ENCODE peak calls at places on chromosomes 2 and 18, in nine cellular contexts. One of them, this sample, is unnamed. For H3K9me3, the result is how much of the 10 kb centered on the place peaks cover.

GRCh38 chr2:71831208-71831577 is 316.5 kb downstream of the CYP26B1 start:
- DNase-seq in ovary: no peak
- DNase-seq in body of pancreas: no peak
- DNase-seq in IMR-90: peak
- DNase-seq in heart right ventricle: peak
- DNase-seq in transverse colon: no peak
- DNase-seq in neuronal stem cell: no peak
- DNase-seq in cardiac muscle cell: peak
- DNase-seq in CD8-positive, alpha-beta T cell: no peak
- DNase-seq in this sample: peak

GRCh38 chr18:27996792-27997191 is 180.1 kb downstream of the CDH2 start:
- DNase-seq in transverse colon: no peak
- DNase-seq in ovary: no peak
- DNase-seq in body of pancreas: no peak
- DNase-seq in cardiac muscle cell: peak
- DNase-seq in heart right ventricle: no peak
- DNase-seq in neuronal stem cell: no peak
- DNase-seq in IMR-90: peak
- DNase-seq in CD8-positive, alpha-beta T cell: no peak
- DNase-seq in this sample: no peak

GRCh38 chr2:205703471-205703870 is 21.2 kb downstream of the NRP2 start:
- DNase-seq in IMR-90: no peak
- DNase-seq in neuronal stem cell: no peak
- DNase-seq in heart right ventricle: no peak
- DNase-seq in ovary: no peak
- DNase-seq in body of pancreas: no peak
- DNase-seq in CD8-positive, alpha-beta T cell: no peak
- DNase-seq in transverse colon: no peak
- DNase-seq in cardiac muscle cell: no peak
- DNase-seq in this sample: no peak

GRCh38 chr2:239046822-239047221 is 198.9 kb downstream of the TWIST2 start:
- DNase-seq in ovary: peak
- DNase-seq in body of pancreas: no peak
- DNase-seq in CD8-positive, alpha-beta T cell: no peak
- DNase-seq in transverse colon: no peak
- DNase-seq in cardiac muscle cell: no peak
- DNase-seq in neuronal stem cell: no peak
- DNase-seq in heart right ventricle: no peak
- DNase-seq in IMR-90: no peak
- DNase-seq in this sample: peak

GRCh38 chr18:44458777-44459176 is 221.9 kb upstream of the SETBP1 start:
- DNase-seq in neuronal stem cell: no peak
- DNase-seq in CD8-positive, alpha-beta T cell: no peak
- DNase-seq in heart right ventricle: no peak
- DNase-seq in cardiac muscle cell: peak
- DNase-seq in transverse colon: no peak
- DNase-seq in body of pancreas: no peak
- DNase-seq in ovary: no peak
- DNase-seq in IMR-90: peak
- DNase-seq in this sample: no peak

GRCh38 chr2:206984206-206984605 is 44.9 kb downstream of the CPO start:
- DNase-seq in neuronal stem cell: no peak
- DNase-seq in transverse colon: no peak
- DNase-seq in cardiac muscle cell: no peak
- DNase-seq in heart right ventricle: no peak
- DNase-seq in ovary: no peak
- DNase-seq in IMR-90: peak
- DNase-seq in body of pancreas: no peak
- DNase-seq in CD8-positive, alpha-beta T cell: no peak
- DNase-seq in this sample: no peak

GRCh38 chr18:48963555-48964480 is 13.1 kb upstream of the SMAD7 start:
- DNase-seq in ovary: no peak
- DNase-seq in body of pancreas: no peak
- DNase-seq in cardiac muscle cell: no peak
- DNase-seq in IMR-90: no peak
- DNase-seq in CD8-positive, alpha-beta T cell: no peak
- DNase-seq in heart right ventricle: no peak
- DNase-seq in transverse colon: no peak
- DNase-seq in neuronal stem cell: no peak
- DNase-seq in this sample: no peak

GRCh38 chr18:23529597-23529996 is 26.3 kb downstream of the RMC1 start:
- DNase-seq in neuronal stem cell: no peak
- DNase-seq in heart right ventricle: no peak
- DNase-seq in cardiac muscle cell: no peak
- DNase-seq in ovary: no peak
- DNase-seq in IMR-90: peak
- DNase-seq in transverse colon: no peak
- DNase-seq in body of pancreas: no peak
- DNase-seq in CD8-positive, alpha-beta T cell: no peak
- DNase-seq in this sample: no peak

GRCh38 chr2:175853110-175853509 is 149.0 kb downstream of the LNPK start:
- DNase-seq in cardiac muscle cell: no peak
- DNase-seq in body of pancreas: no peak
- DNase-seq in ovary: no peak
- DNase-seq in transverse colon: no peak
- DNase-seq in neuronal stem cell: no peak
- DNase-seq in IMR-90: no peak
- DNase-seq in heart right ventricle: no peak
- DNase-seq in CD8-positive, alpha-beta T cell: no peak
- DNase-seq in this sample: no peak

GRCh38 chr18:76459312-76459686 is 35.7 kb downstream of the ZNF516 start:
- DNase-seq in cardiac muscle cell: no peak
- DNase-seq in heart right ventricle: no peak
- DNase-seq in CD8-positive, alpha-beta T cell: no peak
- DNase-seq in body of pancreas: no peak
- DNase-seq in transverse colon: no peak
- DNase-seq in ovary: no peak
- DNase-seq in neuronal stem cell: no peak
- DNase-seq in IMR-90: no peak
- DNase-seq in this sample: no peak

GRCh38 chr2:38125830-38126229 is 49.9 kb upstream of the CYP1B1 start:
- DNase-seq in body of pancreas: no peak
- DNase-seq in cardiac muscle cell: no peak
- DNase-seq in neuronal stem cell: no peak
- DNase-seq in CD8-positive, alpha-beta T cell: no peak
- DNase-seq in IMR-90: no peak
- DNase-seq in ovary: no peak
- DNase-seq in heart right ventricle: no peak
- DNase-seq in transverse colon: no peak
- DNase-seq in this sample: no peak

GRCh38 chr2:29224693-29225551 is 109.7 kb downstream of the CLIP4 start:
- DNase-seq in heart right ventricle: no peak
- DNase-seq in neuronal stem cell: no peak
- DNase-seq in cardiac muscle cell: no peak
- DNase-seq in body of pancreas: no peak
- DNase-seq in ovary: peak
- DNase-seq in transverse colon: no peak
- DNase-seq in CD8-positive, alpha-beta T cell: no peak
- DNase-seq in IMR-90: no peak
- DNase-seq in this sample: no peak

GRCh38 chr2:13546131-13546530 is 829.4 kb downstream of the TRIB2 start:
- DNase-seq in IMR-90: no peak
- DNase-seq in CD8-positive, alpha-beta T cell: no peak
- DNase-seq in body of pancreas: no peak
- DNase-seq in heart right ventricle: no peak
- DNase-seq in cardiac muscle cell: no peak
- DNase-seq in transverse colon: no peak
- DNase-seq in ovary: no peak
- DNase-seq in neuronal stem cell: no peak
- DNase-seq in this sample: no peak
- H3K9me3 ChIP-seq in IMR-90: under half
- H3K9me3 ChIP-seq in CD8-positive, alpha-beta T cell: under half
- H3K9me3 ChIP-seq in body of pancreas: under half
- H3K9me3 ChIP-seq in heart right ventricle: under half
- H3K9me3 ChIP-seq in cardiac muscle cell: under half
- H3K9me3 ChIP-seq in transverse colon: under half
- H3K9me3 ChIP-seq in ovary: under half
- H3K9me3 ChIP-seq in neuronal stem cell: under half
- H3K9me3 ChIP-seq in this sample: under half

GRCh38 chr2:170925923-170926322 is 3.1 kb upstream of the GORASP2 start:
- DNase-seq in IMR-90: no peak
- DNase-seq in transverse colon: no peak
- DNase-seq in body of pancreas: no peak
- DNase-seq in CD8-positive, alpha-beta T cell: no peak
- DNase-seq in ovary: no peak
- DNase-seq in cardiac muscle cell: no peak
- DNase-seq in heart right ventricle: no peak
- DNase-seq in neuronal stem cell: no peak
- DNase-seq in this sample: no peak
- H3K9me3 ChIP-seq in IMR-90: under half
- H3K9me3 ChIP-seq in transverse colon: under half
- H3K9me3 ChIP-seq in body of pancreas: under half
- H3K9me3 ChIP-seq in CD8-positive, alpha-beta T cell: under half
- H3K9me3 ChIP-seq in ovary: under half
- H3K9me3 ChIP-seq in cardiac muscle cell: under half
- H3K9me3 ChIP-seq in heart right ventricle: under half
- H3K9me3 ChIP-seq in neuronal stem cell: under half
- H3K9me3 ChIP-seq in this sample: under half

GRCh38 chr18:71028285-71028762 is 739.5 kb downstream of the SOCS6 start:
- DNase-seq in body of pancreas: no peak
- DNase-seq in cardiac muscle cell: peak
- DNase-seq in transverse colon: no peak
- DNase-seq in CD8-positive, alpha-beta T cell: no peak
- DNase-seq in IMR-90: no peak
- DNase-seq in heart right ventricle: no peak
- DNase-seq in neuronal stem cell: no peak
- DNase-seq in ovary: no peak
- DNase-seq in this sample: no peak

GRCh38 chr18:71018816-71019215 is 730.0 kb downstream of the SOCS6 start:
- DNase-seq in cardiac muscle cell: no peak
- DNase-seq in CD8-positive, alpha-beta T cell: no peak
- DNase-seq in transverse colon: no peak
- DNase-seq in ovary: no peak
- DNase-seq in heart right ventricle: no peak
- DNase-seq in neuronal stem cell: no peak
- DNase-seq in IMR-90: no peak
- DNase-seq in body of pancreas: no peak
- DNase-seq in this sample: no peak

GRCh38 chr18:71027531-71027930 is 738.7 kb downstream of the SOCS6 start:
- DNase-seq in cardiac muscle cell: no peak
- DNase-seq in transverse colon: no peak
- DNase-seq in body of pancreas: no peak
- DNase-seq in heart right ventricle: no peak
- DNase-seq in IMR-90: no peak
- DNase-seq in ovary: no peak
- DNase-seq in CD8-positive, alpha-beta T cell: no peak
- DNase-seq in neuronal stem cell: no peak
- DNase-seq in this sample: no peak

GRCh38 chr18:71020342-71021096 is 731.7 kb downstream of the SOCS6 start:
- DNase-seq in cardiac muscle cell: peak
- DNase-seq in transverse colon: no peak
- DNase-seq in neuronal stem cell: no peak
- DNase-seq in body of pancreas: no peak
- DNase-seq in ovary: no peak
- DNase-seq in IMR-90: peak
- DNase-seq in heart right ventricle: no peak
- DNase-seq in CD8-positive, alpha-beta T cell: no peak
- DNase-seq in this sample: no peak

GRCh38 chr18:71022389-71022788 is 733.5 kb downstream of the SOCS6 start:
- DNase-seq in neuronal stem cell: no peak
- DNase-seq in IMR-90: no peak
- DNase-seq in body of pancreas: no peak
- DNase-seq in cardiac muscle cell: no peak
- DNase-seq in ovary: no peak
- DNase-seq in heart right ventricle: no peak
- DNase-seq in CD8-positive, alpha-beta T cell: no peak
- DNase-seq in transverse colon: no peak
- DNase-seq in this sample: no peak
- H3K9me3 ChIP-seq in neuronal stem cell: under half
- H3K9me3 ChIP-seq in IMR-90: under half
- H3K9me3 ChIP-seq in body of pancreas: under half
- H3K9me3 ChIP-seq in cardiac muscle cell: under half
- H3K9me3 ChIP-seq in ovary: under half
- H3K9me3 ChIP-seq in heart right ventricle: under half
- H3K9me3 ChIP-seq in CD8-positive, alpha-beta T cell: under half
- H3K9me3 ChIP-seq in transverse colon: under half
- H3K9me3 ChIP-seq in this sample: under half

DNA sequence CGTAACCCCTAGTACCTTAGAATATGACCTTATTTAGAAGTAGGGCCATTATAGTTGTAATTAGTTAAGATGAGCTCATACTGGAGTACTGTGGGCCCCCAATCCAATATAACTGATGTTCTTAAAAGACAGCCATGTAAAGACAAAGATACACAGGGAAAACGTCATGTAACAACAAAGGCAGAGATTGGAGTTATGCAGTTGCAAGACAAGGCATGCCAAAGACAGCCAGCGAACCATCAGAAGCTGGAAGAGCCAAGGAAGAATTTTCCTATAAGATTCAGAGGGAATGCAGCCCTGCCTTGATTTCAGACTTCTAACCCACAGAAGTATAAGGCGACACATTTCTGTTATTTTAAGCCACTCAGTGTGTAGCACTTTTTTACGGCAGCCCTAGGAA is 55.9 kb upstream of the TLK1 start:
- DNase-seq in ovary: no peak
- DNase-seq in transverse colon: no peak
- DNase-seq in heart right ventricle: no peak
- DNase-seq in CD8-positive, alpha-beta T cell: no peak
- DNase-seq in neuronal stem cell: no peak
- DNase-seq in body of pancreas: no peak
- DNase-seq in IMR-90: no peak
- DNase-seq in cardiac muscle cell: no peak
- DNase-seq in this sample: no peak
- H3K9me3 ChIP-seq in ovary: under half
- H3K9me3 ChIP-seq in transverse colon: under half
- H3K9me3 ChIP-seq in heart right ventricle: under half
- H3K9me3 ChIP-seq in CD8-positive, alpha-beta T cell: under half
- H3K9me3 ChIP-seq in neuronal stem cell: under half
- H3K9me3 ChIP-seq in body of pancreas: under half
- H3K9me3 ChIP-seq in IMR-90: under half
- H3K9me3 ChIP-seq in cardiac muscle cell: under half
- H3K9me3 ChIP-seq in this sample: under half